ENCODE peak calls at places on chromosomes 13 and 19, in seven cellular contexts. I is hippocampal formation; X is A172; K is stimulated activated CD8-positive, alpha-beta memory T cell treated with anti-CD3 and anti-CD28 coated beads, Interleukin-7, amount 100 ng/mL, for 1 hour; N is lung; C is kidney; S is effector CD4-positive, alpha-beta T cell. Y is an unnamed sample.

GRCh38 chr19:1189419-1189818 is 15.4 kb upstream of the SBNO2 start:
- DNase-seq in N (no peak), X (peak; percentile 83), S (peak; percentile 34), C (peak; percentile 84), I (no peak), K (no peak), Y (peak; percentile 89)

GRCh38 chr13:103354189-103354588 is 288.0 kb upstream of the SLC10A2 start:
- DNase-seq in I (no peak), N (no peak), S (no peak), C (no peak), X (no peak), K (no peak), Y (no peak)

GRCh38 chr13:95246292-95247082 is 54.8 kb downstream of the ABCC4 start:
- DNase-seq in X (peak; percentile 45), C (no peak), I (no peak), K (no peak), S (no peak), N (no peak), Y (peak; percentile 65)

GRCh38 chr13:72430923-72431322 is 296.5 kb downstream of the MZT1 start:
- DNase-seq in X (no peak), I (no peak), S (no peak), K (no peak), N (no peak), C (no peak), Y (no peak)

GRCh38 chr13:73082471-73082870 is 23.7 kb downstream of the KLF5 start:
- DNase-seq in X (no peak), S (no peak), N (no peak), C (no peak), I (no peak), K (no peak), Y (peak; percentile 71)

GRCh38 chr13:100674363-100674847 is at the start of gene TMTC4:
- DNase-seq in N (no peak), I (no peak), K (no peak), C (no peak), S (no peak), X (no peak), Y (no peak)

GRCh38 chr19:44163789-44164188 is 1.1 kb upstream of the ZNF226 start:
- DNase-seq in S (no peak), C (no peak), N (no peak), K (no peak), X (no peak), I (no peak), Y (no peak)

GRCh38 chr13:24269803-24270202 is 39.6 kb upstream of the C1QTNF9 start:
- DNase-seq in I (no peak), C (no peak), K (no peak), S (no peak), X (no peak), N (no peak), Y (no peak)

GRCh38 chr13:51663980-51664957 is 80.0 kb downstream of the WDFY2 start:
- DNase-seq in S (no peak), C (no peak), K (no peak), I (no peak), X (no peak), N (no peak), Y (peak; percentile 55)

GRCh38 chr19:50479761-50480251 is 3.2 kb upstream of the GARIN5A start:
- DNase-seq in X (no peak), K (no peak), C (peak; percentile 52), S (no peak), I (no peak), N (no peak), Y (no peak)

GRCh38 chr13:44768775-44769578 is 192.8 kb upstream of the TSC22D1 start:
- DNase-seq in N (no peak), I (no peak), C (no peak), S (no peak), K (no peak), X (no peak), Y (no peak)

GRCh38 chr19:18317998-18318800 is 4.7 kb downstream of the LSM4 start:
- DNase-seq in I (peak; percentile 12), X (no peak), N (no peak), K (no peak), C (peak; percentile 83), S (no peak), Y (no peak)

GRCh38 chr13:74026753-74027152 is 107.5 kb downstream of the KLF12 start:
- DNase-seq in N (no peak), C (peak; percentile 37), S (peak; percentile 62), I (no peak), K (peak; percentile 45), X (peak; percentile 34), Y (peak; percentile 70)

GRCh38 chr19:30708416-30708815 is 336.2 kb downstream of the ZNF536 start:
- DNase-seq in X (no peak), S (no peak), K (no peak), N (no peak), C (no peak), I (no peak), Y (no peak)

GRCh38 chr13:89936256-89936655 is 1411.2 kb upstream of the MIR17HG start:
- DNase-seq in S (no peak), K (no peak), N (no peak), C (no peak), X (no peak), I (no peak), Y (no peak)